ENCODE peak calls at places on chromosome 17, in seven cellular contexts. W is frontal cortex; H is stimulated activated CD8-positive, alpha-beta memory T cell treated with anti-CD3 and anti-CD28 coated beads, Interleukin-4, amount 100 ng/mL, for 1 hour; B is heart right ventricle; G is fibroblast of mammary gland; O is activated CD4-positive, alpha-beta T cell treated with anti-CD3 and anti-CD28 coated beads, Interleukin-2, amount 50 U/mL, for 24 hours; C is neural crest cell. S is an unnamed sample.

GRCh38 chr17:61440697-61441096 is 11.5 kb upstream of the TBX4 start:
- DNase-seq in C (no peak), W (no peak), H (no peak), G (no peak), O (no peak), B (no peak), S (no peak)

GRCh38 chr17:78121801-78122220 is 6.7 kb downstream of the TMC6 start:
- DNase-seq in W (no peak), H (no peak), B (no peak), G (no peak), C (no peak), O (no peak), S (no peak)

GRCh38 chr17:56499799-56500388 is 93.6 kb upstream of the NOG start:
- DNase-seq in O (peak; percentile 8), C (no peak), H (no peak), W (no peak), G (peak; percentile 43), B (no peak), S (peak; percentile 30)

GRCh38 chr17:48445248-48445620 is 15.2 kb upstream of the SKAP1 start:
- DNase-seq in G (no peak), W (no peak), O (no peak), H (no peak), C (no peak), B (no peak), S (no peak)

GRCh38 chr17:20206591-20206990 is 197.4 kb downstream of the SPECC1 start:
- DNase-seq in O (no peak), H (no peak), C (no peak), W (no peak), G (peak; percentile 77), B (no peak), S (no peak)

GRCh38 chr17:2111691-2112090 is 56.8 kb downstream of the HIC1 start:
- DNase-seq in B (no peak), W (no peak), O (no peak), G (peak; percentile 72), C (no peak), H (no peak), S (no peak)

GRCh38 chr17:58338907-58339774 is 10.5 kb upstream of the TSPOAP1 start:
- DNase-seq in C (no peak), B (no peak), O (peak; percentile 68), W (no peak), G (peak; percentile 63), H (no peak), S (no peak)

GRCh38 chr17:79746955-79747507 is 16.3 kb downstream of the ENPP7 start:
- DNase-seq in C (no peak), G (no peak), O (no peak), W (no peak), B (no peak), H (no peak), S (no peak)

GRCh38 chr17:33404070-33404770 is 111.1 kb upstream of the ASIC2 start:
- DNase-seq in B (no peak), C (no peak), G (no peak), H (no peak), O (no peak), W (no peak), S (no peak)

GRCh38 chr17:81646869-81647600 is 9.3 kb downstream of the PDE6G start:
- DNase-seq in O (no peak), H (no peak), W (peak; percentile 39), B (no peak), C (no peak), G (no peak), S (no peak)